ENCODE peak calls at places on chromosomes 2 and 18, in five cellular contexts. One of them, this sample, is unnamed.

GRCh38 chr2:188524519-188525113 is 232.9 kb downstream of the GULP1 start:
- DNase-seq in NCI-H2171 treated with DMSO at 0.1 percent for 48 hours: peak; percentile 42
- DNase-seq in endothelial cell: peak; percentile 18
- DNase-seq in kidney tubule cell: peak; percentile 60
- DNase-seq in effector CD8-positive, alpha-beta T cell: no peak
- DNase-seq in this sample: peak; percentile 36

GRCh38 chr2:14544247-14544646 is 88.3 kb upstream of the LRATD1 start:
- DNase-seq in kidney tubule cell: no peak
- DNase-seq in effector CD8-positive, alpha-beta T cell: no peak
- DNase-seq in endothelial cell: no peak
- DNase-seq in NCI-H2171 treated with DMSO at 0.1 percent for 48 hours: no peak
- DNase-seq in this sample: no peak

GRCh38 chr18:55322176-55322735 is 265.7 kb downstream of the TCF4 start:
- DNase-seq in effector CD8-positive, alpha-beta T cell: no peak
- DNase-seq in kidney tubule cell: peak; percentile 76
- DNase-seq in endothelial cell: peak; percentile 50
- DNase-seq in NCI-H2171 treated with DMSO at 0.1 percent for 48 hours: peak; percentile 97
- DNase-seq in this sample: peak; percentile 91

GRCh38 chr2:134583462-134583861 is 135.3 kb downstream of the TMEM163 start:
- DNase-seq in effector CD8-positive, alpha-beta T cell: no peak
- DNase-seq in NCI-H2171 treated with DMSO at 0.1 percent for 48 hours: no peak
- DNase-seq in endothelial cell: no peak
- DNase-seq in kidney tubule cell: no peak
- DNase-seq in this sample: no peak

GRCh38 chr18:3603460-3604259 is 153.7 kb downstream of the TGIF1 start:
- DNase-seq in kidney tubule cell: peak; percentile 96
- DNase-seq in effector CD8-positive, alpha-beta T cell: no peak
- DNase-seq in NCI-H2171 treated with DMSO at 0.1 percent for 48 hours: peak; percentile 92
- DNase-seq in endothelial cell: peak; percentile 22
- DNase-seq in this sample: no peak

GRCh38 chr2:42216712-42217111 is 47.6 kb downstream of the EML4 start:
- DNase-seq in NCI-H2171 treated with DMSO at 0.1 percent for 48 hours: no peak
- DNase-seq in effector CD8-positive, alpha-beta T cell: no peak
- DNase-seq in kidney tubule cell: peak; percentile 25
- DNase-seq in endothelial cell: no peak
- DNase-seq in this sample: no peak

GRCh38 chr2:12452211-12452610 is 264.5 kb upstream of the TRIB2 start:
- DNase-seq in effector CD8-positive, alpha-beta T cell: no peak
- DNase-seq in NCI-H2171 treated with DMSO at 0.1 percent for 48 hours: no peak
- DNase-seq in kidney tubule cell: no peak
- DNase-seq in endothelial cell: no peak
- DNase-seq in this sample: no peak

GRCh38 chr18:48580782-48581181 is 42.0 kb downstream of the CTIF start:
- DNase-seq in kidney tubule cell: no peak
- DNase-seq in NCI-H2171 treated with DMSO at 0.1 percent for 48 hours: no peak
- DNase-seq in effector CD8-positive, alpha-beta T cell: no peak
- DNase-seq in endothelial cell: no peak
- DNase-seq in this sample: peak; percentile 52

GRCh38 chr18:41577529-41577928 is 377.5 kb upstream of the PIK3C3 start:
- DNase-seq in endothelial cell: no peak
- DNase-seq in kidney tubule cell: no peak
- DNase-seq in effector CD8-positive, alpha-beta T cell: no peak
- DNase-seq in NCI-H2171 treated with DMSO at 0.1 percent for 48 hours: no peak
- DNase-seq in this sample: no peak

GRCh38 chr2:199833525-199833924 is 17.5 kb downstream of the FTCDNL1 start:
- DNase-seq in kidney tubule cell: peak; percentile 31
- DNase-seq in endothelial cell: no peak
- DNase-seq in NCI-H2171 treated with DMSO at 0.1 percent for 48 hours: no peak
- DNase-seq in effector CD8-positive, alpha-beta T cell: no peak
- DNase-seq in this sample: no peak

GRCh38 chr2:70696142-70696541 is 71.9 kb downstream of the ADD2 start:
- DNase-seq in endothelial cell: no peak
- DNase-seq in kidney tubule cell: no peak
- DNase-seq in NCI-H2171 treated with DMSO at 0.1 percent for 48 hours: no peak
- DNase-seq in effector CD8-positive, alpha-beta T cell: no peak
- DNase-seq in this sample: no peak

GRCh38 chr2:192887296-192887695 is 692.6 kb upstream of the TMEFF2 start:
- DNase-seq in NCI-H2171 treated with DMSO at 0.1 percent for 48 hours: no peak
- DNase-seq in kidney tubule cell: no peak
- DNase-seq in endothelial cell: no peak
- DNase-seq in effector CD8-positive, alpha-beta T cell: no peak
- DNase-seq in this sample: no peak

GRCh38 chr2:216350214-216350789 is 22.0 kb downstream of the MARCHF4 start:
- DNase-seq in kidney tubule cell: peak; percentile 75
- DNase-seq in effector CD8-positive, alpha-beta T cell: no peak
- DNase-seq in NCI-H2171 treated with DMSO at 0.1 percent for 48 hours: no peak
- DNase-seq in endothelial cell: no peak
- DNase-seq in this sample: no peak

GRCh38 chr2:134124047-134124753 is 129.7 kb upstream of the MGAT5 start:
- DNase-seq in endothelial cell: no peak
- DNase-seq in NCI-H2171 treated with DMSO at 0.1 percent for 48 hours: peak; percentile 89
- DNase-seq in kidney tubule cell: no peak
- DNase-seq in effector CD8-positive, alpha-beta T cell: no peak
- DNase-seq in this sample: no peak

GRCh38 chr2:197210450-197210849 is 100.1 kb downstream of the ANKRD44 start:
- DNase-seq in endothelial cell: no peak
- DNase-seq in effector CD8-positive, alpha-beta T cell: no peak
- DNase-seq in kidney tubule cell: peak; percentile 19
- DNase-seq in NCI-H2171 treated with DMSO at 0.1 percent for 48 hours: no peak
- DNase-seq in this sample: no peak

GRCh38 chr2:120566331-120567035 is 169.2 kb upstream of the GLI2 start:
- DNase-seq in effector CD8-positive, alpha-beta T cell: no peak
- DNase-seq in kidney tubule cell: peak; percentile 73
- DNase-seq in endothelial cell: no peak
- DNase-seq in NCI-H2171 treated with DMSO at 0.1 percent for 48 hours: no peak
- DNase-seq in this sample: peak; percentile 90

This sample was measured in Right ventricle myocardium superior.